ENCODE peak calls at places on chromosomes 3 and 15, in four cellular contexts. Y is A549, O is cardiac fibroblast, G is fibroblast of the aortic adventitia. B is an unnamed sample.

GRCh38 chr15:42736178-42736792 is 643 bp downstream of the CDAN1 start:
- DNase-seq in Y (peak), O (peak), G (no peak), B (no peak)

GRCh38 chr3:150905339-150905738 is at the start of gene MINDY4B:
- DNase-seq in Y (no peak), O (no peak), G (no peak), B (no peak)

GRCh38 chr3:150928234-150928633 is 23.0 kb upstream of the MINDY4B start:
- DNase-seq in Y (no peak), O (no peak), G (no peak), B (no peak)

GRCh38 chr15:47184405-47185221 is 532.7 kb upstream of the SEMA6D start:
- DNase-seq in Y (no peak), O (peak), G (no peak), B (no peak)

GRCh38 chr15:22224241-22224671 is 143.9 kb downstream of the OR4M2 start:
- DNase-seq in Y (no peak), O (no peak), G (no peak), B (peak)

GRCh38 chr3:193895409-193895808 is 240.5 kb upstream of the HES1 start:
- DNase-seq in Y (no peak), O (no peak), G (no peak), B (no peak)

GRCh38 chr3:14303336-14304100 is 98.9 kb upstream of the SLC6A6 start:
- DNase-seq in Y (no peak), O (peak), G (no peak), B (peak)

GRCh38 chr15:76339302-76340197 is 3.0 kb downstream of the ISL2 start:
- DNase-seq in Y (no peak), O (peak), G (peak), B (no peak)

GRCh38 chr3:47890832-47891620 is 88.1 kb downstream of the DHX30 start:
- DNase-seq in Y (no peak), O (no peak), G (no peak), B (no peak)

GRCh38 chr3:113912551-113913246 is 35.1 kb upstream of the ZDHHC23 start:
- DNase-seq in Y (peak), O (peak), G (peak), B (peak)

GRCh38 chr15:67521770-67522568 is 1.0 kb downstream of the C15orf61 start:
- DNase-seq in Y (peak), O (peak), G (peak), B (no peak)

GRCh38 chr3:85259748-85260147 is 301.0 kb downstream of the CADM2 start:
- DNase-seq in Y (no peak), O (no peak), G (no peak), B (no peak)

GRCh38 chr3:49901351-49902339 is 2.0 kb downstream of the MST1R start:
- DNase-seq in Y (no peak), O (no peak), G (peak), B (no peak)

GRCh38 chr3:115272036-115272824 is 125.1 kb upstream of the ZBTB20 start:
- DNase-seq in Y (no peak), O (peak), G (peak), B (no peak)

GRCh38 chr3:141746962-141747361 is 8.9 kb downstream of the RNF7 start:
- DNase-seq in Y (no peak), O (no peak), G (no peak), B (no peak)

GRCh38 chr3:188256764-188257163 is 102.8 kb downstream of the LPP start:
- DNase-seq in Y (no peak), O (no peak), G (no peak), B (no peak)

GRCh38 chr3:178634975-178635374 is 98.7 kb downstream of the KCNMB2 start:
- DNase-seq in Y (no peak), O (no peak), G (no peak), B (no peak)

GRCh38 chr3:185986201-185986600 is 48.4 kb upstream of the TRA2B start:
- DNase-seq in Y (peak), O (no peak), G (no peak), B (no peak)

GRCh38 chr3:149703474-149703873 is 45.6 kb upstream of the WWTR1 start:
- DNase-seq in Y (no peak), O (peak), G (peak), B (no peak)

GRCh38 chr3:73204841-73205240 is 143.4 kb downstream of the EBLN2 start:
- DNase-seq in Y (no peak), O (no peak), G (peak), B (no peak)

GRCh38 chr3:158727499-158728377 is 4.5 kb downstream of the RARRES1 start:
- DNase-seq in Y (peak), O (peak), G (peak), B (no peak)

GRCh38 chr3:124413989-124414598 is 316.2 kb upstream of the UMPS start:
- DNase-seq in Y (no peak), O (no peak), G (no peak), B (no peak)

GRCh38 chr15:23647421-23648375 is at the start of gene MAGEL2:
- DNase-seq in Y (no peak), O (no peak), G (no peak), B (no peak)

GRCh38 chr3:184588776-184589175 is 27.2 kb downstream of the EPHB3 start:
- DNase-seq in Y (no peak), O (no peak), G (no peak), B (no peak)

GRCh38 chr15:68312701-68313204 is 35.2 kb downstream of the FEM1B start:
- DNase-seq in Y (no peak), O (peak), G (no peak), B (peak)

GRCh38 chr15:70409388-70409787 is 311.7 kb upstream of the TLE3 start:
- DNase-seq in Y (no peak), O (no peak), G (no peak), B (no peak)

GRCh38 chr3:62046326-62046725 is 327.0 kb downstream of the FEZF2 start:
- DNase-seq in Y (no peak), O (peak), G (peak), B (no peak)

GRCh38 chr15:76333309-76333708 is 3.3 kb upstream of the ISL2 start:
- DNase-seq in Y (no peak), O (no peak), G (no peak), B (no peak)

GRCh38 chr3:172317984-172318383 is 130.3 kb downstream of the GHSR start:
- DNase-seq in Y (peak), O (peak), G (peak), B (no peak)

GRCh38 chr3:113065336-113065735 is 74.6 kb downstream of the GTPBP8 start:
- DNase-seq in Y (no peak), O (no peak), G (no peak), B (no peak)

GRCh38 chr15:80107774-80108173 is 45.0 kb upstream of the FAH start:
- DNase-seq in Y (no peak), O (no peak), G (peak), B (no peak)

GRCh38 chr3:14142567-14143270 is 17.9 kb downstream of the TMEM43 start:
- DNase-seq in Y (no peak), O (no peak), G (no peak), B (peak)

B was measured in breast epithelium.